ENCODE peak calls at places on chromosomes 3 and 15, in eight cellular contexts. T is KG1; Y is GDM1; D is AG04450; V is CD8-positive, alpha-beta T cell; B is stimulated activated CD4-positive, alpha-beta T cell treated with anti-CD3 and anti-CD28 coated beads, Interleukin-4, amount 100 ng/mL, for 48 hours; I is RPMI8226; F is stimulated activated CD8-positive, alpha-beta memory T cell treated with anti-CD3 and anti-CD28 coated beads, Interleukin-4, amount 100 ng/mL, for 1 hour. W is an unnamed sample.

GRCh38 chr3:186021673-186022362 is 84.0 kb upstream of the TRA2B start:
- DNase-seq in Y (no peak), F (no peak), D (peak; percentile 85), T (no peak), B (no peak), V (no peak), I (no peak), W (no peak)

GRCh38 chr15:92709064-92709463 is 53.5 kb upstream of the FAM174B start:
- DNase-seq in D (no peak), F (no peak), Y (no peak), V (no peak), B (no peak), T (no peak), I (peak; percentile 16), W (no peak)

GRCh38 chr15:52227456-52227855 is 36.3 kb upstream of the GNB5 start:
- DNase-seq in B (peak; percentile 51), T (peak; percentile 72), Y (peak; percentile 77), V (peak; percentile 44), F (no peak), D (peak; percentile 75), I (peak; percentile 86), W (peak; percentile 48)

GRCh38 chr15:57146394-57147140 is 228.1 kb downstream of the TCF12 start:
- DNase-seq in I (peak; percentile 56), Y (peak; percentile 2), F (no peak), T (peak; percentile 41), D (no peak), B (no peak), V (no peak), W (no peak)

GRCh38 chr3:17759901-17760300 is 17.5 kb upstream of the TBC1D5 start:
- DNase-seq in V (no peak), B (no peak), Y (no peak), I (no peak), D (no peak), F (no peak), T (no peak), W (no peak)

GRCh38 chr3:69082805-69083204 is 1.9 kb upstream of the ARL6IP5 start:
- DNase-seq in Y (peak; percentile 68), F (no peak), B (peak; percentile 82), I (peak; percentile 62), D (no peak), T (peak; percentile 66), V (no peak), W (no peak)

GRCh38 chr3:64049832-64050231 is 26.5 kb upstream of the PSMD6 start:
- DNase-seq in B (no peak), F (no peak), I (no peak), Y (no peak), T (no peak), V (no peak), D (no peak), W (no peak)

GRCh38 chr3:195906865-195907729 is 1.3 kb downstream of the TNK2 start:
- DNase-seq in F (peak; percentile 42), Y (peak; percentile 28), T (no peak), V (peak; percentile 60), I (peak; percentile 83), B (peak; percentile 59), D (no peak), W (no peak)

GRCh38 chr3:71536376-71536965 is 47.1 kb downstream of the FOXP1 start:
- DNase-seq in D (no peak), T (no peak), V (no peak), Y (no peak), F (no peak), B (no peak), I (no peak), W (no peak)

GRCh38 chr3:195185574-195185973 is 85.4 kb downstream of the XXYLT1 start:
- DNase-seq in V (no peak), T (no peak), B (no peak), F (no peak), Y (no peak), D (no peak), I (peak; percentile 82), W (no peak)

GRCh38 chr3:141556034-141556433 is 69.2 kb downstream of the RASA2 start:
- DNase-seq in B (peak; percentile 19), T (no peak), D (no peak), V (no peak), F (no peak), I (no peak), Y (no peak), W (no peak)

GRCh38 chr3:51401639-51402166 is 10.6 kb downstream of the RBM15B start:
- DNase-seq in I (no peak), Y (no peak), D (no peak), B (no peak), V (no peak), F (no peak), T (no peak), W (no peak)

GRCh38 chr3:159788291-159788690 is 200.3 kb upstream of the IL12A start:
- DNase-seq in T (no peak), Y (no peak), B (no peak), D (no peak), V (no peak), I (no peak), F (no peak), W (no peak)

GRCh38 chr3:30645077-30645476 is 38.7 kb downstream of the TGFBR2 start:
- DNase-seq in I (no peak), Y (no peak), B (no peak), D (no peak), T (no peak), V (no peak), F (no peak), W (no peak)

GRCh38 chr3:196741401-196741761 is 1.7 kb downstream of the PAK2 start:
- DNase-seq in T (no peak), B (no peak), Y (no peak), D (no peak), I (no peak), V (no peak), F (no peak), W (no peak)

GRCh38 chr15:90352109-90352893 is at the start of gene ZNF774:
- DNase-seq in T (peak; percentile 90), B (peak; percentile 88), Y (peak; percentile 85), I (peak; percentile 98), F (peak; percentile 72), V (peak; percentile 79), D (peak; percentile 88), W (peak; percentile 54)

GRCh38 chr3:10950476-10951294 is 41.9 kb upstream of the SLC6A1 start:
- DNase-seq in V (no peak), T (no peak), F (no peak), Y (no peak), D (peak; percentile 7), I (peak; percentile 50), B (no peak), W (no peak)

GRCh38 chr3:123907720-123908119 is 23.6 kb upstream of the MYLK start:
- DNase-seq in F (no peak), B (no peak), D (no peak), Y (no peak), I (no peak), V (no peak), T (no peak), W (no peak)

GRCh38 chr3:47932431-47932830 is 83.8 kb downstream of the MAP4 start:
- DNase-seq in V (no peak), I (no peak), F (no peak), D (no peak), B (no peak), T (no peak), Y (no peak), W (no peak)

GRCh38 chr3:139477710-139478640 is 1.7 kb upstream of the RBP2 start:
- DNase-seq in Y (no peak), F (no peak), V (no peak), D (no peak), B (no peak), I (no peak), T (no peak), W (no peak)

GRCh38 chr15:74626752-74627692 is 11.4 kb downstream of the CLK3 start:
- DNase-seq in B (no peak), I (peak; percentile 51), Y (no peak), D (no peak), F (no peak), T (peak; percentile 18), V (no peak), W (no peak)

GRCh38 chr15:60918234-60918964 is 310.7 kb downstream of the RORA start:
- DNase-seq in T (no peak), B (no peak), D (no peak), Y (no peak), V (no peak), I (no peak), F (no peak), W (no peak)

GRCh38 chr3:191329654-191330308 is 545 bp downstream of the UTS2B start:
- DNase-seq in V (no peak), T (no peak), D (no peak), F (no peak), Y (no peak), B (no peak), I (peak; percentile 58), W (no peak)

GRCh38 chr15:27176785-27177406 is 205.9 kb downstream of the GABRG3 start:
- DNase-seq in B (no peak), D (no peak), T (no peak), F (no peak), V (no peak), Y (no peak), I (no peak), W (no peak)

GRCh38 chr15:60957111-60957510 is 272.0 kb downstream of the RORA start:
- DNase-seq in I (no peak), V (no peak), B (no peak), T (no peak), Y (no peak), D (no peak), F (no peak), W (no peak)

GRCh38 chr3:32983124-32983523 is 31.7 kb downstream of the CCR4 start:
- DNase-seq in T (no peak), B (no peak), Y (no peak), F (no peak), D (no peak), V (no peak), I (no peak), W (no peak)

GRCh38 chr3:196639517-196640500 is at the start of gene NRROS:
- DNase-seq in D (no peak), T (peak; percentile 63), Y (peak; percentile 92), I (peak; percentile 89), F (peak; percentile 38), V (peak; percentile 18), B (peak; percentile 62), W (peak; percentile 75)

GRCh38 chr3:60730371-60730770 is 520.9 kb downstream of the FHIT start:
- DNase-seq in D (no peak), T (no peak), B (no peak), I (no peak), Y (no peak), F (no peak), V (no peak), W (no peak)

GRCh38 chr15:51908312-51908711 is 63.3 kb downstream of the LEO1 start:
- DNase-seq in Y (no peak), D (no peak), V (no peak), B (no peak), T (no peak), F (no peak), I (no peak), W (no peak)

GRCh38 chr15:78167227-78167888 is 18.2 kb downstream of the IDH3A start:
- DNase-seq in B (peak; percentile 14), I (no peak), V (no peak), F (no peak), Y (no peak), T (no peak), D (no peak), W (no peak)

GRCh38 chr15:50227076-50227475 is 38.5 kb downstream of the HDC start:
- DNase-seq in B (no peak), I (no peak), D (peak; percentile 34), F (no peak), V (no peak), Y (no peak), T (no peak), W (no peak)

GRCh38 chr3:11699083-11699427 is 55.3 kb upstream of the VGLL4 start:
- DNase-seq in V (no peak), I (no peak), D (no peak), Y (no peak), F (no peak), T (no peak), B (no peak), W (no peak)

GRCh38 chr3:105365536-105366301 is 990 bp upstream of the ALCAM start:
- DNase-seq in F (no peak), D (no peak), I (no peak), Y (no peak), T (no peak), V (no peak), B (no peak), W (no peak)

GRCh38 chr3:65318231-65318630 is 630.4 kb upstream of the ADAMTS9 start:
- DNase-seq in I (no peak), V (no peak), D (no peak), B (no peak), T (no peak), F (no peak), Y (no peak), W (no peak)